ENCODE peak calls at places on chromosomes 6 and 20, in nine cellular contexts. R, L, C, X, G, Z, V, J and T are unnamed samples.

GRCh38 chr6:35148167-35148741 is 7.1 kb upstream of the TCP11 start:
- DNase-seq in R (no peak), L (no peak), C (no peak), X (no peak), G (no peak), Z (no peak), V (no peak), J (peak), T (no peak)

GRCh38 chr6:32790306-32790705 is 26.5 kb downstream of the HLA-DOB start:
- DNase-seq in R (no peak), L (no peak), C (no peak), X (no peak), G (no peak), Z (no peak), V (no peak), J (no peak), T (no peak)

GRCh38 chr20:25750765-25751696 is 54.4 kb upstream of the ZNF337 start:
- DNase-seq in R (no peak), L (no peak), C (peak), X (no peak), G (no peak), Z (peak), V (no peak), J (no peak), T (peak)

GRCh38 chr6:156778615-156779205 is 1.5 kb downstream of the ARID1B start:
- DNase-seq in R (peak), L (peak), C (peak), X (no peak), G (peak), Z (peak), V (no peak), J (no peak), T (peak)

GRCh38 chr20:23228912-23229311 is 121.7 kb upstream of the NXT1 start:
- DNase-seq in R (no peak), L (no peak), C (no peak), X (no peak), G (no peak), Z (no peak), V (no peak), J (peak), T (no peak)

GRCh38 chr6:138550346-138550767 is 51.1 kb upstream of the NHSL1 start:
- DNase-seq in R (no peak), L (no peak), C (no peak), X (no peak), G (no peak), Z (no peak), V (no peak), J (no peak), T (peak)

GRCh38 chr20:37907677-37908397 is 4.9 kb downstream of the VSTM2L start:
- DNase-seq in R (peak), L (peak), C (no peak), X (no peak), G (peak), Z (no peak), V (no peak), J (peak), T (no peak)

GRCh38 chr20:56760610-56761009 is 131.5 kb downstream of the TFAP2C start:
- DNase-seq in R (no peak), L (no peak), C (no peak), X (no peak), G (no peak), Z (no peak), V (no peak), J (no peak), T (no peak)

GRCh38 chr20:38222231-38222922 is 38.2 kb downstream of the KIAA1755 start:
- DNase-seq in R (peak), L (peak), C (peak), X (peak), G (peak), Z (peak), V (peak), J (no peak), T (peak)

GRCh38 chr6:20709451-20709850 is 175.2 kb downstream of the CDKAL1 start:
- DNase-seq in R (no peak), L (no peak), C (no peak), X (no peak), G (no peak), Z (no peak), V (no peak), J (no peak), T (no peak)

GRCh38 chr20:4300401-4300800 is 285.0 kb upstream of the RNF24 start:
- DNase-seq in R (no peak), L (no peak), C (no peak), X (no peak), G (no peak), Z (no peak), V (no peak), J (no peak), T (no peak)

GRCh38 chr20:34511891-34512265 is 4.3 kb upstream of the DYNLRB1 start:
- DNase-seq in R (no peak), L (no peak), C (no peak), X (no peak), G (no peak), Z (no peak), V (no peak), J (no peak), T (no peak)

GRCh38 chr6:168615837-168616236 is 174.9 kb downstream of the SMOC2 start:
- DNase-seq in R (peak), L (no peak), C (no peak), X (no peak), G (no peak), Z (no peak), V (no peak), J (no peak), T (no peak)

GRCh38 chr6:72554203-72554564 is 67.7 kb upstream of the KCNQ5 start:
- DNase-seq in R (no peak), L (no peak), C (no peak), X (peak), G (no peak), Z (no peak), V (no peak), J (peak), T (no peak)

GRCh38 chr6:11700118-11700718 is 78.4 kb downstream of the ADTRP start:
- DNase-seq in R (peak), L (no peak), C (no peak), X (peak), G (no peak), Z (no peak), V (peak), J (no peak), T (no peak)

GRCh38 chr6:11785953-11786579 is 7.5 kb upstream of the ADTRP start:
- DNase-seq in R (no peak), L (no peak), C (peak), X (no peak), G (no peak), Z (peak), V (no peak), J (no peak), T (no peak)

GRCh38 chr6:19664878-19665715 is 172.1 kb upstream of the ID4 start:
- DNase-seq in R (no peak), L (no peak), C (no peak), X (no peak), G (no peak), Z (no peak), V (no peak), J (no peak), T (no peak)